ENCODE peak calls at places on chromosomes 6 and 20, in four cellular contexts. M is HepG2, I is K562, E is A549. U is an unnamed sample.

GRCh38 chr6:19446570-19446969 is 390.6 kb upstream of the ID4 start:
- DNase-seq in M (no peak), I (no peak), E (no peak), U (no peak)

GRCh38 chr20:49983123-49983847 is 505 bp downstream of the SNAI1 start:
- DNase-seq in M (no peak), I (peak; percentile 73), E (no peak), U (no peak)

GRCh38 chr20:13325033-13325432 is 104.0 kb downstream of the ISM1 start:
- DNase-seq in M (peak; percentile 74), I (peak; percentile 14), E (peak; percentile 33), U (no peak)

GRCh38 chr20:43508106-43508505 is 609 bp downstream of the L3MBTL1 start:
- DNase-seq in M (no peak), I (peak; percentile 64), E (peak; percentile 21), U (no peak)

GRCh38 chr6:55047433-55048044 is 126.8 kb upstream of the HCRTR2 start:
- DNase-seq in M (no peak), I (no peak), E (no peak), U (no peak)

GRCh38 chr6:155142902-155143609 is 120.8 kb upstream of the CLDN20 start:
- DNase-seq in M (no peak), I (no peak), E (no peak), U (no peak)

GRCh38 chr6:152957796-152958195 is 25.0 kb downstream of the FBXO5 start:
- DNase-seq in M (no peak), I (no peak), E (no peak), U (no peak)

GRCh38 chr20:47809561-47809960 is 24.3 kb upstream of the SULF2 start:
- DNase-seq in M (no peak), I (no peak), E (no peak), U (no peak)

GRCh38 chr20:25699914-25700313 is 3.3 kb upstream of the ZNF337 start:
- DNase-seq in M (no peak), I (no peak), E (no peak), U (no peak)

GRCh38 chr20:16444056-16444777 is 129.0 kb downstream of the KIF16B start:
- DNase-seq in M (no peak), I (no peak), E (no peak), U (no peak)

GRCh38 chr6:107355659-107356058 is 103.7 kb downstream of the PDSS2 start:
- DNase-seq in M (no peak), I (no peak), E (no peak), U (no peak)
- TF ChIP-seq CHD4 in M (no peak), I (no peak), E (no peak), U (no peak)

GRCh38 chr6:134508862-134509498 is 191.1 kb upstream of the SGK1 start:
- DNase-seq in M (no peak), I (no peak), E (no peak), U (no peak)
- TF ChIP-seq CHD4 in M (no peak), I (no peak), E (no peak), U (no peak)

GRCh38 chr6:108946695-108947094 is 98.5 kb downstream of the ARMC2 start:
- DNase-seq in M (no peak), I (no peak), E (no peak), U (no peak)

GRCh38 chr6:108947114-108947854 is 99.1 kb downstream of the ARMC2 start:
- DNase-seq in M (no peak), I (no peak), E (no peak), U (no peak)

GRCh38 chr6:108944058-108944457 is 95.8 kb downstream of the ARMC2 start:
- DNase-seq in M (no peak), I (no peak), E (no peak), U (no peak)

GRCh38 chr6:108944707-108945685 is 96.8 kb downstream of the ARMC2 start:
- DNase-seq in M (no peak), I (no peak), E (no peak), U (no peak)

GRCh38 chr6:108945686-108946158 is 97.5 kb downstream of the ARMC2 start:
- DNase-seq in M (no peak), I (no peak), E (no peak), U (no peak)
- TF ChIP-seq CHD4 in M (no peak), I (no peak), E (no peak), U (no peak)

DNA sequence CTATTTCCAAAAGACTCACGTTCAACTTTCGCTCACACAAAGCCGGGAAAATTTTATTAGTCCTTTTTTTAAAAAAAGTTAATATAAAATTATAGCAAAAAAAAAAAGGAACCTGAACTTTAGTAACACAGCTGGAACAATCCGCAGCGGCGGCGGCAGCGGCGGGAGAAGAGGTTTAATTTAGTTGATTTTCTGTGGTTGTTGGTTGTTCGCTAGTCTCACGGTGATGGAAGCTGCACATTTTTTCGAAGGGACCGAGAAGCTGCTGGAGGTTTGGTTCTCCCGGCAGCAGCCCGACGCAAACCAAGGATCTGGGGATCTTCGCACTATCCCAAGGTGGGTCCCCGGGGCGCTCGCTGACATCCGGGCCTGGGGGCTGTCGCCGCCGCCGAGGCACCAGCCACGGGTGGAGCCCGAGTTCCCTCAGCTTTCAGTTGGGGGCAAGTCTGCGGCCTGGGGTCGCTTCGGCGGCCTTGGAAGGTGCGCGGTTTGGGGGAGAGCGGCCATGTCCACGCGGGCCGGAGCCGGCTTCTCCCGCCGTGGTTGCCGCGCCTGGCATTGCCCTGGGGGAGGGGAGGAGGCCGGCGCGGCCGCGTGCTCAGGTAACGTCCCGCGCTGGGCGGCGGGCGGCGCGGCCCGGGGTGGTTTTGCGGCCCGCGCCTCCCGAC is 429 bp downstream of the AMD1 start:
- DNase-seq in M (no peak), I (no peak), E (no peak), U (no peak)
- TF ChIP-seq CHD4 in M (no peak), I (no peak), E (no peak), U (no peak)

GRCh38 chr6:84508334-84508733 is 256.1 kb downstream of the TBX18 start:
- DNase-seq in M (no peak), I (no peak), E (no peak), U (no peak)

GRCh38 chr6:84512396-84512795 is 252.0 kb downstream of the TBX18 start:
- DNase-seq in M (no peak), I (no peak), E (no peak), U (no peak)

GRCh38 chr6:84504025-84504424 is 260.4 kb downstream of the TBX18 start:
- DNase-seq in M (no peak), I (no peak), E (no peak), U (no peak)

GRCh38 chr6:84511929-84512328 is 252.5 kb downstream of the TBX18 start:
- DNase-seq in M (no peak), I (no peak), E (no peak), U (no peak)

GRCh38 chr6:84508981-84509380 is 255.4 kb downstream of the TBX18 start:
- DNase-seq in M (no peak), I (no peak), E (no peak), U (no peak)
- TF ChIP-seq CHD4 in M (no peak), I (no peak), E (no peak), U (no peak)

GRCh38 chr6:657743-658142 is 843 bp upstream of the HUS1B start:
- DNase-seq in M (no peak), I (no peak), E (no peak), U (no peak)

GRCh38 chr6:659179-659578 is 2.3 kb upstream of the HUS1B start:
- DNase-seq in M (no peak), I (no peak), E (no peak), U (no peak)

GRCh38 chr6:658244-658643 is 1.3 kb upstream of the HUS1B start:
- DNase-seq in M (no peak), I (peak; percentile 30), E (no peak), U (no peak)

GRCh38 chr6:656460-657252 is at the start of gene HUS1B:
- DNase-seq in M (no peak), I (no peak), E (no peak), U (no peak)

DNA sequence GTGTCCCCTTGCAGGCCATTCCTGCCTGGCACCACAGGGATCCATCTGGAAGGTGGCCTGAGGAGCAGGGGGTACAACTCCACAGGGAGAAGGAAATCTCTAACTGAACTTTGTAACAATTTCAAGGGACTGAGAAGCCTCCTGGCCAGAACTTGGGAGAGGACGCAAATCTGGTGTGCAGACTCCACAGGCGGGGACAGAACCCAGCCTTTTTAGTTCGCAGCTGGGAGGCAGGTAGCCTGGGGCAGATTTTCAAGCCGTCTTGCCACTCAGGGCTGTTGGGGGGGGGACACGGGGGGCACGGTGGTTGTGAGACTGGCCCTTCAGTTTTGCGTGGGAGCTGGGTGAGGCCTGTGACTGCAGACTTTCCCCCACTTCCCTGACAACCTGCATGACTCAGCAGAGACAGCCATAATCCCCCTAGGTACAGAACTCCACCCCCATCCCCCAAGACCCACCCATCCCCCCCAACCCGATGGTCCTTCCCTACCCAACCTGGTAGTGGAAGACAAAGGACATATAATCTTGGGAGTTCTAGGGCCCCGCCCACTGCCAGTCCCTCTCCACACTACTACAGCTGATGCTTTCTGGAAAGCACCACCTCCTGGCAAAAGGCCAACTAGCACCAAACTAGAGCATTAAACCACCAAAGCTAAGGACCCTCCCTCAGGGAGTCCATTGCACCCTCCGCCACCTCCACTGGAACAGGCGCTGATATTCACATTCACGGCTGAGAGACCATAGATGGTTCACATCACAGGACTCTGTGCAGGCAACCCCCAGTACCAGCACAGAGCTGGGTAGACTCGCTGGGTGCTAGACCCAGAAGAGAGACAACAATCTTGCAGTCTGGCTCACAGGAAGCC is 3.0 kb upstream of the HUS1B start:
- DNase-seq in M (no peak), I (peak; percentile 61), E (no peak), U (no peak)
- TF ChIP-seq CHD4 in M (no peak), I (no peak), E (no peak), U (no peak)

DNA sequence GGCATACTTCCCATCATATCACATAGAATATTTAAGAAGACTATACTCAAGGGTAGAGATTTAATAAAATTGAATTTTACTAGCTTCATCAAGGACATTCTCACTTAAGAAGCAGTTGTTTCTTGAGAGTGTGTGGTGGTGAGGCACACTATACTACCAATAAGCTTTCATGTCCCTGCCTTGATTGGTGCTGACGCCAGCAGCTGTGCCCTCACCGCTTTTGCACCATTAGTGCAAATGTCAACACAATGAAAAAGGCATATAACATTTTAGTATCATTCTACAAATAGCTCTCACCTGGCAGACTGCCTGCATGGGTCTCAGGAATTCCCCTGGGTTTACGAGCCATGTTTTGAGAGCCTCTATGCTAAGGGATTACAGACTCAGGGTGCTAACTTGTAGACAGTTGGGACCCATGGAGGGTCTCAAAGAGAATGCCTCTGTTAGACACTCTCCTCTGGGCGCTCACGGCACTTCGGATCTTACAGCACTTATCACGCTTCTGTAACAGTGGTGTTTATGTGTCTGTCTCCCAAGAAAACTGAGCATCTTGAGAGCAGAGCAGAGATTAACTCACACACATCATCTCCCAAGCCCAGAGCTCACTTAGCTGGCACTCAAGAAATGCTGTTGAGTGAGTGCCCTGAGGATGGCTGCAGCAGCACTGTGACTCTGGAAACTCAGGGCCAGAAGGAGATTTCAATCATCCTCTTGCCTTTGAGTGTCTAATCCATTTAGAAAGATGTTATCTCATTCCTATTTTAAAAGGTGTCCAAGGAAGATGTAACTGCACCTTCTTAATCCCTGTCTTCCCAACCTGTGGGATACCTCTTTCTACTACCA is 143.3 kb upstream of the GPR6 start:
- DNase-seq in M (no peak), I (no peak), E (no peak), U (no peak)
- TF ChIP-seq CHD4 in M (no peak), I (no peak), E (no peak), U (no peak)

GRCh38 chr6:15207923-15208322 is 37.9 kb upstream of the JARID2 start:
- DNase-seq in M (no peak), I (no peak), E (no peak), U (no peak)
- TF ChIP-seq CHD4 in M (no peak), I (no peak), E (no peak), U (no peak)

GRCh38 chr20:20946122-20946759 is 159.9 kb downstream of the LINC00237 start:
- DNase-seq in M (no peak), I (peak; percentile 70), E (no peak), U (no peak)
- TF ChIP-seq CHD4 in M (no peak), I (no peak), E (no peak), U (no peak)

U was measured in GM12878.